ENCODE peak calls at places on chromosomes 6 and 20, in four cellular contexts. U is foreskin fibroblast, N is RWPE1, V is type B pancreatic cell. X is an unnamed sample.
A peak's percentile ranks its signal among the peaks of the same experiment; 100 is the strongest.

GRCh38 chr6:34334796-34335416 is 57.6 kb downstream of the NUDT3 start:
- DNase-seq in U (no peak), N (no peak), V (no peak), X (no peak)

GRCh38 chr6:14804001-14804401 is 441.9 kb upstream of the JARID2 start:
- DNase-seq in U (peak; percentile 59), N (peak; percentile 49), V (no peak), X (no peak)

GRCh38 chr6:41768545-41769308 is 11.0 kb downstream of the FRS3 start:
- DNase-seq in U (no peak), N (no peak), V (no peak), X (no peak)

GRCh38 chr6:122491915-122492537 is 20.4 kb upstream of the SERINC1 start:
- DNase-seq in U (peak; percentile 46), N (peak; percentile 54), V (no peak), X (no peak)

GRCh38 chr6:144007779-144008500 is at the start of gene PLAGL1:
- DNase-seq in U (peak; percentile 61), N (peak; percentile 28), V (peak; percentile 72), X (peak; percentile 77)

GRCh38 chr20:13485576-13485975 is 153.2 kb downstream of the TASP1 start:
- DNase-seq in U (no peak), N (no peak), V (no peak), X (no peak)

GRCh38 chr20:5073154-5074049 is 46.4 kb downstream of the PCNA start:
- DNase-seq in U (peak; percentile 68), N (peak; percentile 80), V (no peak), X (peak; percentile 94)

GRCh38 chr6:67646550-67646949 is 988.5 kb upstream of the ADGRB3 start:
- DNase-seq in U (no peak), N (no peak), V (no peak), X (no peak)

GRCh38 chr20:25236450-25237304 is 11.2 kb upstream of the PYGB start:
- DNase-seq in U (no peak), N (no peak), V (no peak), X (no peak)

GRCh38 chr6:104860221-104860620 is 502 bp upstream of the HACE1 start:
- DNase-seq in U (no peak), N (no peak), V (no peak), X (no peak)

GRCh38 chr6:116218172-116218633 is 35.7 kb downstream of the TSPYL4 start:
- DNase-seq in U (no peak), N (no peak), V (no peak), X (no peak)

GRCh38 chr6:147285087-147285855 is 81.1 kb downstream of the STXBP5 start:
- DNase-seq in U (peak; percentile 25), N (peak; percentile 16), V (no peak), X (no peak)

GRCh38 chr6:66183982-66184555 is 477.0 kb upstream of the EYS start:
- DNase-seq in U (no peak), N (no peak), V (no peak), X (no peak)

GRCh38 chr20:56893206-56893605 is 264.1 kb downstream of the TFAP2C start:
- DNase-seq in U (no peak), N (no peak), V (no peak), X (no peak)

GRCh38 chr6:139327038-139327437 is 35.2 kb upstream of the TXLNB start:
- DNase-seq in U (no peak), N (no peak), V (no peak), X (no peak)

GRCh38 chr20:58567437-58567836 is 52.2 kb upstream of the APCDD1L start:
- DNase-seq in U (no peak), N (no peak), V (no peak), X (no peak)

GRCh38 chr20:40719330-40719729 is 30.3 kb upstream of the MAFB start:
- DNase-seq in U (no peak), N (no peak), V (no peak), X (no peak)

GRCh38 chr6:162058281-162058875 is 669.2 kb downstream of the PRKN start:
- DNase-seq in U (no peak), N (peak; percentile 19), V (no peak), X (no peak)

GRCh38 chr20:7493311-7493710 is 446.9 kb downstream of the HAO1 start:
- DNase-seq in U (no peak), N (no peak), V (no peak), X (no peak)

GRCh38 chr6:166318649-166319600 is 10.7 kb upstream of the PRR18 start:
- DNase-seq in U (no peak), N (no peak), V (peak; percentile 47), X (peak; percentile 58)

GRCh38 chr6:163327936-163328335 is 86.6 kb upstream of the QKI start:
- DNase-seq in U (no peak), N (no peak), V (no peak), X (no peak)

GRCh38 chr20:62922451-62922921 is 3.8 kb downstream of the DIDO1 start:
- DNase-seq in U (no peak), N (no peak), V (no peak), X (no peak)

GRCh38 chr20:56111951-56112730 is 106.8 kb upstream of the CBLN4 start:
- DNase-seq in U (no peak), N (no peak), V (no peak), X (no peak)

GRCh38 chr6:55250400-55250799 is 76.1 kb downstream of the HCRTR2 start:
- DNase-seq in U (no peak), N (no peak), V (no peak), X (no peak)

GRCh38 chr20:52923123-52923543 is 49.0 kb upstream of the TSHZ2 start:
- DNase-seq in U (peak; percentile 24), N (peak; percentile 98), V (no peak), X (no peak)

GRCh38 chr6:158481612-158482473 is 78.0 kb upstream of the TMEM181 start:
- DNase-seq in U (peak; percentile 84), N (peak; percentile 80), V (no peak), X (no peak)

GRCh38 chr6:44530209-44530909 is 142.9 kb downstream of the CDC5L start:
- DNase-seq in U (no peak), N (no peak), V (no peak), X (peak; percentile 65)

GRCh38 chr6:44667668-44668390 is 280.3 kb downstream of the CDC5L start:
- DNase-seq in U (no peak), N (no peak), V (no peak), X (peak; percentile 38)

GRCh38 chr6:74780831-74781230 is 425.0 kb downstream of the COL12A1 start:
- DNase-seq in U (peak; percentile 6), N (no peak), V (no peak), X (no peak)

GRCh38 chr6:1766663-1767062 is 156.9 kb downstream of the FOXC1 start:
- DNase-seq in U (no peak), N (no peak), V (no peak), X (no peak)

GRCh38 chr6:144156991-144157390 is 6.7 kb downstream of the STX11 start:
- DNase-seq in U (no peak), N (no peak), V (no peak), X (no peak)

GRCh38 chr6:34908194-34908593 is 19.1 kb downstream of the ANKS1A start:
- DNase-seq in U (no peak), N (no peak), V (no peak), X (no peak)

GRCh38 chr6:1396952-1397868 is 7.8 kb downstream of the FOXF2 start:
- DNase-seq in U (peak; percentile 94), N (peak; percentile 70), V (no peak), X (no peak)

GRCh38 chr20:20872420-20872819 is 160.0 kb upstream of the RALGAPA2 start:
- DNase-seq in U (no peak), N (no peak), V (no peak), X (no peak)